ENCODE peak calls at places on chromosomes 3 and 15, in seven cellular contexts. V is kidney epithelial cell, W is astrocyte, A is Panc1, Y is endothelial cell of umbilical vein, C is tibial artery, X is neural progenitor cell. J is an unnamed sample.

GRCh38 chr15:76293361-76293760 is 17.9 kb downstream of the ETFA start:
- DNase-seq in C (no peak), W (peak), V (no peak), X (no peak), A (no peak), Y (peak), J (no peak)

GRCh38 chr3:58471025-58471887 is 20.6 kb upstream of the KCTD6 start:
- DNase-seq in Y (peak), C (no peak), X (peak), A (peak), W (peak), V (peak), J (no peak)

GRCh38 chr3:8280161-8280560 is 221.5 kb upstream of the LMCD1 start:
- DNase-seq in Y (no peak), X (peak), V (no peak), W (no peak), A (no peak), C (no peak), J (no peak)

GRCh38 chr3:31173118-31173718 is 278.8 kb upstream of the GADL1 start:
- DNase-seq in W (no peak), Y (no peak), A (no peak), C (no peak), V (no peak), X (no peak), J (no peak)

GRCh38 chr3:54283470-54283869 is 161.1 kb downstream of the CACNA2D3 start:
- DNase-seq in Y (no peak), W (no peak), C (no peak), A (no peak), X (no peak), V (no peak), J (no peak)

GRCh38 chr3:61901986-61902385 is 340.6 kb downstream of the PTPRG start:
- DNase-seq in C (no peak), Y (no peak), W (no peak), A (no peak), V (no peak), X (no peak), J (no peak)

GRCh38 chr3:105970283-105970682 is 101.5 kb upstream of the CBLB start:
- DNase-seq in C (peak), A (no peak), V (no peak), W (peak), Y (no peak), X (no peak), J (no peak)

GRCh38 chr3:32359766-32360513 is 31.7 kb upstream of the CMTM7 start:
- DNase-seq in V (no peak), X (peak), W (no peak), A (no peak), Y (no peak), C (no peak), J (no peak)

GRCh38 chr3:9649791-9650521 is 651 bp downstream of the MTMR14 start:
- DNase-seq in A (no peak), W (no peak), X (peak), V (no peak), C (no peak), Y (no peak), J (no peak)

GRCh38 chr3:87313641-87314040 is 37.3 kb upstream of the POU1F1 start:
- DNase-seq in C (no peak), A (no peak), W (no peak), Y (no peak), V (no peak), X (no peak), J (no peak)

GRCh38 chr3:129312021-129312639 is 33.5 kb downstream of the HMCES start:
- DNase-seq in X (no peak), V (no peak), C (no peak), W (no peak), Y (no peak), A (no peak), J (no peak)

GRCh38 chr3:169668957-169669681 is 5.6 kb upstream of the MECOM start:
- DNase-seq in W (peak), V (no peak), Y (peak), A (no peak), X (peak), C (peak), J (peak)

GRCh38 chr3:26703519-26703918 is 80.9 kb downstream of the LRRC3B start:
- DNase-seq in W (no peak), Y (no peak), C (no peak), V (no peak), A (no peak), X (no peak), J (no peak)

GRCh38 chr15:92226020-92226612 is 167.6 kb upstream of the ST8SIA2 start:
- DNase-seq in W (peak), Y (no peak), X (peak), C (no peak), A (no peak), V (no peak), J (no peak)

GRCh38 chr3:195384952-195385351 is 57.9 kb downstream of the ACAP2 start:
- DNase-seq in X (no peak), W (no peak), C (no peak), V (no peak), Y (no peak), A (no peak), J (no peak)

GRCh38 chr3:38165722-38166387 is 518 bp downstream of the OXSR1 start:
- DNase-seq in V (no peak), X (no peak), Y (no peak), A (no peak), C (peak), W (peak), J (peak)

GRCh38 chr15:72339777-72340177 is 19.8 kb upstream of the CELF6 start:
- DNase-seq in W (peak), C (peak), X (no peak), Y (peak), V (peak), A (no peak), J (peak)

GRCh38 chr3:64225695-64226499 is 631 bp upstream of the PRICKLE2 start:
- DNase-seq in C (no peak), A (no peak), Y (no peak), W (no peak), X (no peak), V (no peak), J (no peak)

GRCh38 chr15:101617390-101617965 is 34.7 kb downstream of the TM2D3 start:
- DNase-seq in W (no peak), A (no peak), C (no peak), V (no peak), Y (no peak), X (no peak), J (no peak)

GRCh38 chr3:170757038-170757437 is 113.0 kb downstream of the RPL22L1 start:
- DNase-seq in V (no peak), A (no peak), C (no peak), Y (no peak), W (no peak), X (no peak), J (no peak)

GRCh38 chr3:50626406-50626805 is 9.5 kb downstream of the MAPKAPK3 start:
- DNase-seq in C (no peak), W (no peak), V (no peak), A (no peak), X (no peak), Y (no peak), J (no peak)

GRCh38 chr3:129481783-129482332 is 41.8 kb downstream of the IFT122 start:
- DNase-seq in Y (peak), X (no peak), W (peak), V (no peak), A (no peak), C (peak), J (no peak)

GRCh38 chr15:49830411-49830810 is 209.6 kb downstream of the DTWD1 start:
- DNase-seq in V (no peak), W (no peak), X (no peak), Y (no peak), C (no peak), A (no peak), J (no peak)

GRCh38 chr3:117563063-117563462 is 853.5 kb downstream of the TUSC7 start:
- DNase-seq in Y (no peak), V (no peak), C (no peak), X (no peak), A (no peak), W (peak), J (no peak)

GRCh38 chr3:20668411-20668810 is 482.4 kb upstream of the SGO1 start:
- DNase-seq in C (no peak), W (peak), X (peak), A (no peak), Y (peak), V (no peak), J (peak)

GRCh38 chr3:171860830-171861535 is 17.8 kb downstream of the TMEM212 start:
- DNase-seq in W (peak), Y (peak), V (no peak), C (no peak), A (no peak), X (no peak), J (no peak)

GRCh38 chr15:28885630-28886430 is at the start of gene APBA2:
- DNase-seq in X (peak), V (no peak), Y (no peak), W (peak), A (no peak), C (no peak), J (peak)

GRCh38 chr3:72301779-72302178 is 516.8 kb upstream of the PROK2 start:
- DNase-seq in X (no peak), A (no peak), C (no peak), V (no peak), W (no peak), Y (no peak), J (no peak)

GRCh38 chr15:48748535-48748934 is 62.3 kb downstream of the CEP152 start:
- DNase-seq in A (no peak), Y (no peak), X (no peak), W (peak), V (no peak), C (no peak), J (no peak)

GRCh38 chr3:134665243-134665642 is 14.4 kb upstream of the KY start:
- DNase-seq in W (no peak), A (no peak), V (no peak), X (no peak), Y (no peak), C (no peak), J (no peak)

GRCh38 chr15:95284933-95285401 is 1045.5 kb upstream of the NR2F2 start:
- DNase-seq in Y (peak), C (no peak), A (no peak), V (no peak), W (peak), X (peak), J (no peak)

GRCh38 chr3:100865442-100865841 is 127.8 kb downstream of the ABI3BP start:
- DNase-seq in X (no peak), A (no peak), Y (peak), C (no peak), W (peak), V (no peak), J (no peak)

GRCh38 chr15:82535566-82536408 is 4.5 kb downstream of the RPS17 start:
- DNase-seq in V (no peak), C (no peak), X (no peak), Y (no peak), A (no peak), W (no peak), J (no peak)

GRCh38 chr3:168096210-168096795 is 579 bp upstream of the GOLIM4 start:
- DNase-seq in C (no peak), A (peak), W (peak), Y (peak), X (peak), V (peak), J (peak)

GRCh38 chr3:99365396-99365795 is 273.0 kb upstream of the COL8A1 start:
- DNase-seq in W (no peak), A (no peak), V (no peak), X (no peak), Y (no peak), C (no peak), J (no peak)
- TF ChIP-seq CTCF in W (no peak), A (no peak), V (no peak), X (no peak), Y (no peak), C (no peak), J (no peak)

DNA sequence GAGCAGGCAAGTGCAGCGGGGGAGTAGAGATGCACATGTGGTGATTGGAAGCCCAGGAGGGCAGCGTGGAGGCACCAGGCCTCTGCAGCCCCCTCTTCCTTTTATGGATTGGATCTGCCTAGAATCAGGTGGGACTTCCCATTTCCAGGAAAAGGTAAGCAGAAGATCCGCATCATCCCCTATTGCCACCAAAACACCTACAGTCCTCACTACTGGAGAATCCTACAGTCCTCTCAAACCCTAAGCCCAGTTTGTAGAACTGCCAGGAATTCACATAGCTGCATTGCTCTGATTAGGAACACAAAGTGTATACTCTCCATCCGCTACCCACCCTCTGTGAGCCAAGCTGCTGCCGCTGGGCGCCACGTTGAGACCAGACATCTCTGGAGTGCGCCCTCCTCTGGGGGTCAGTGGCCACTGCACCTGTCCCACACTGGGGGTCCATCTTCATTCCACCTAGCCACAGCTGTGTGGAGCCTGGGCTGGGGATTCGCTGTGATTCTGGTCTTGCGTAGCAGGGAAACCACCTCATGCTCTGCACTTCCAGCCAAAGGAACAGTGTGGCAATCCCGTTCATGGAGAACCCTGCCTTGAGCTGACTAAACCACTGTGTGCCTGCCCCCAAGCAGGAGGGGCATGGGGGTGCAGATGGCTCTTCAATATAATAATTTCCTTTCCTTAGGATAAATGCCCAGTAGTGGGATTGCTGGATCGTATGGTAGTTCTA is 88.9 kb upstream of the PTX3 start:
- DNase-seq in X (peak), Y (no peak), C (no peak), V (no peak), A (no peak), W (no peak), J (peak)
- TF ChIP-seq CTCF in X (peak), Y (peak), C (no peak), V (peak), A (peak), W (peak), J (peak)

GRCh38 chr3:192913540-192913939 is 4.1 kb downstream of the MB21D2 start:
- DNase-seq in W (no peak), Y (no peak), C (no peak), X (no peak), V (no peak), A (no peak), J (no peak)

GRCh38 chr3:192915724-192916123 is 1.9 kb downstream of the MB21D2 start:
- DNase-seq in Y (no peak), X (peak), V (no peak), A (no peak), C (no peak), W (peak), J (no peak)

GRCh38 chr3:192914873-192915272 is 2.8 kb downstream of the MB21D2 start:
- DNase-seq in Y (no peak), X (no peak), A (no peak), V (no peak), C (no peak), W (no peak), J (no peak)

GRCh38 chr3:192916455-192917257 is 1.0 kb downstream of the MB21D2 start:
- DNase-seq in A (no peak), V (no peak), C (peak), Y (peak), X (peak), W (peak), J (peak)

GRCh38 chr3:192915306-192915705 is 2.4 kb downstream of the MB21D2 start:
- DNase-seq in Y (peak), W (peak), A (no peak), X (peak), V (no peak), C (no peak), J (peak)
- TF ChIP-seq CTCF in Y (no peak), W (peak), A (peak), X (peak), V (peak), C (no peak), J (no peak)

DNA sequence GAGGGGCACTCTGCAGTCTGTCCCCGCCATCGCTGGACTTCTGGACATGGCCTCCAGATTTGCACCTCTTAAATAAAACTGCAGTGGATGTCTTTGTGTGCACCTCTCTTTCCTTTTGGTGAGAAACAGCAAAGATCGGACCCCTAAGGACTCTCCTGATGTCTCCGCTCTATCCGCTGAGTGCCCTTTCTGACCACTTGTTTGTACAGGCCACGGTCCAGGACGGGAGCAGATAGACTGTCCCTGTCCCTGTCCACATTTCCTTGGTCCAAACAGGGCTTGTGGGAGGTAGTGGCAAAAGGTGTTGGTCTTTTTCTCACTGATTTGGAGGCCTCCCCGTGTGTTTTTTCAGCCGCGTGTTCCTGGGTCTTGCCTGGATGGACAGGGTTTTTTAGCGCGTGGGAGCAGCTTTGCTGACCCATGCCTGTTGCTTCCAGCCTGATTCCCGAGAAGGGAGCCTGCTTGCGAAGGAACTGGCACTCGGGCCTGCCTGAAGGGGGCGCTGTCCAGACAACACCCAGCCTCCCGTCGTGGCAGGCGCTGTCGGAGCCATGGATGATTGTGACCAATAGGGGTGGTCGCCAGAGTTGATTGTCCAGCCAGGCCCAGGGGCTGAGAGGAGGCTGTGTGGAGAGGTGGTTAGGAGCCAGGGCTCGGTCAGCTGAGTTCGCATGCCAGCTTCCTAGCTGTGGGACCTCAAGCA is 13.2 kb upstream of the STAB1 start:
- DNase-seq in X (peak), V (no peak), W (no peak), C (no peak), A (no peak), Y (peak), J (peak)
- TF ChIP-seq CTCF in X (peak), V (peak), W (peak), C (peak), A (no peak), Y (peak), J (peak)

GRCh38 chr3:7166460-7166859 is 305.5 kb downstream of the GRM7 start:
- DNase-seq in A (no peak), C (no peak), V (no peak), X (no peak), Y (no peak), W (no peak), J (no peak)
- TF ChIP-seq CTCF in A (no peak), C (no peak), V (no peak), X (no peak), Y (no peak), W (no peak), J (no peak)

GRCh38 chr3:98573231-98573728 is 20.1 kb downstream of the CPOX start:
- DNase-seq in V (no peak), X (peak), Y (peak), W (no peak), C (no peak), A (no peak), J (no peak)
- TF ChIP-seq CTCF in V (peak), X (peak), Y (peak), W (peak), C (peak), A (peak), J (peak)

J was measured in glutamatergic neuron.